ENCODE peak calls at places on chromosome 4, in six cellular contexts. I is Calu3; R is D341Med; K is osteocyte; W is stimulated activated CD8-positive, alpha-beta memory T cell treated with anti-CD3 and anti-CD28 coated beads, Interleukin-4, amount 100 ng/mL, for 24 hours; N is stimulated activated CD4-positive, alpha-beta T cell treated with anti-CD3 and anti-CD28 coated beads, Interleukin-15, amount 100 ng/mL, for 1 hour. L is an unnamed sample.

GRCh38 chr4:78800965-78801364 is 24.8 kb downstream of the BMP2K start:
- DNase-seq in I (no peak), N (no peak), K (no peak), W (no peak), R (no peak), L (no peak)

GRCh38 chr4:184103755-184104367 is 113.8 kb downstream of the ENPP6 start:
- DNase-seq in R (no peak), K (no peak), W (no peak), N (no peak), I (no peak), L (peak)

GRCh38 chr4:113633467-113633866 is 128.1 kb downstream of the CAMK2D start:
- DNase-seq in I (no peak), R (no peak), N (no peak), W (no peak), K (no peak), L (peak)

GRCh38 chr4:14294611-14295010 is 667.1 kb upstream of the BOD1L1 start:
- DNase-seq in I (no peak), W (no peak), K (no peak), R (no peak), N (no peak), L (no peak)

GRCh38 chr4:183146478-183146877 is 47.4 kb downstream of the WWC2 start:
- DNase-seq in R (no peak), N (no peak), K (no peak), I (no peak), W (no peak), L (no peak)

GRCh38 chr4:8112672-8113071 is 45.9 kb downstream of the ABLIM2 start:
- DNase-seq in R (no peak), N (no peak), I (no peak), W (no peak), K (no peak), L (no peak)

GRCh38 chr4:180134116-180134866 is 2108.9 kb upstream of the TENM3 start:
- DNase-seq in R (peak), K (no peak), I (peak), N (no peak), W (no peak), L (no peak)

GRCh38 chr4:138555107-138555506 is 313.0 kb upstream of the SLC7A11 start:
- DNase-seq in K (no peak), I (no peak), R (no peak), N (no peak), W (no peak), L (no peak)

GRCh38 chr4:4541040-4541631 is 712 bp downstream of the STX18 start:
- DNase-seq in K (no peak), R (peak), W (peak), N (no peak), I (peak), L (no peak)

GRCh38 chr4:182492456-182492855 is 249.3 kb downstream of the TENM3 start:
- DNase-seq in W (no peak), K (no peak), R (no peak), I (no peak), N (no peak), L (no peak)

GRCh38 chr4:1993169-1993516 is 15.6 kb downstream of the NELFA start:
- DNase-seq in W (no peak), K (peak), N (no peak), R (no peak), I (no peak), L (no peak)

GRCh38 chr4:152807294-152807829 is 27.6 kb downstream of the ARFIP1 start:
- DNase-seq in R (no peak), K (no peak), N (no peak), W (no peak), I (no peak), L (no peak)

GRCh38 chr4:70722199-70722791 is 531 bp downstream of the RUFY3 start:
- DNase-seq in R (peak), W (no peak), I (no peak), K (no peak), N (no peak), L (peak)

GRCh38 chr4:16457944-16458343 is 231.7 kb upstream of the TAPT1 start:
- DNase-seq in W (no peak), N (no peak), R (no peak), K (no peak), I (no peak), L (no peak)

GRCh38 chr4:84985952-84986351 is 19.5 kb upstream of the WDFY3 start:
- DNase-seq in N (no peak), R (no peak), K (no peak), W (no peak), I (no peak), L (no peak)

GRCh38 chr4:6620891-6621555 is 19.5 kb upstream of the MRFAP1 start:
- DNase-seq in I (no peak), N (no peak), W (no peak), R (no peak), K (no peak), L (no peak)

GRCh38 chr4:98570160-98570797 is 88.1 kb downstream of the TSPAN5 start:
- DNase-seq in K (no peak), N (no peak), R (no peak), W (no peak), I (no peak), L (no peak)

GRCh38 chr4:108498925-108499324 is 121.5 kb upstream of the RPL34 start:
- DNase-seq in I (no peak), K (no peak), W (no peak), N (no peak), R (no peak), L (no peak)

GRCh38 chr4:53840643-53841042 is 223.8 kb downstream of the CHIC2 start:
- DNase-seq in K (no peak), I (no peak), N (no peak), R (no peak), W (no peak), L (no peak)

GRCh38 chr4:169745291-169745690 is 12.5 kb downstream of the HPF1 start:
- DNase-seq in N (no peak), W (no peak), K (no peak), R (no peak), I (no peak), L (no peak)

GRCh38 chr4:140641789-140642439 is 73.2 kb upstream of the UCP1 start:
- DNase-seq in N (no peak), W (no peak), I (no peak), R (no peak), K (no peak), L (no peak)

GRCh38 chr4:186606593-186606992 is 51.2 kb upstream of the MTNR1A start:
- DNase-seq in N (no peak), K (no peak), R (peak), W (no peak), I (no peak), L (no peak)

GRCh38 chr4:29581469-29581868 is 1138.7 kb upstream of the PCDH7 start:
- DNase-seq in R (no peak), N (no peak), W (no peak), K (no peak), I (no peak), L (no peak)

GRCh38 chr4:102180080-102180479 is 165.2 kb downstream of the SLC39A8 start:
- DNase-seq in N (no peak), K (no peak), I (no peak), R (no peak), W (no peak), L (no peak)

GRCh38 chr4:28146191-28146590 is 1285.5 kb downstream of the STIM2 start:
- DNase-seq in N (no peak), W (no peak), R (no peak), K (no peak), I (no peak), L (no peak)

GRCh38 chr4:186563761-186564160 is 8.4 kb upstream of the MTNR1A start:
- DNase-seq in R (no peak), K (peak), N (no peak), W (no peak), I (no peak), L (no peak)

GRCh38 chr4:20370284-20370683 is 118.6 kb downstream of the SLIT2 start:
- DNase-seq in R (no peak), I (no peak), K (no peak), N (no peak), W (no peak), L (no peak)

GRCh38 chr4:66574145-66574978 is 904.1 kb upstream of the EPHA5 start:
- DNase-seq in N (no peak), I (no peak), K (no peak), R (no peak), W (no peak), L (no peak)

GRCh38 chr4:83212041-83212851 is 72.4 kb downstream of the COQ2 start:
- DNase-seq in I (peak), R (no peak), W (peak), N (peak), K (peak), L (no peak)

GRCh38 chr4:8384397-8385060 is 56.0 kb downstream of the ACOX3 start:
- DNase-seq in W (no peak), N (no peak), K (no peak), R (no peak), I (no peak), L (no peak)

GRCh38 chr4:38237139-38237538 is 276.9 kb downstream of the PTTG2 start:
- DNase-seq in R (no peak), W (no peak), K (no peak), I (peak), N (no peak), L (no peak)

GRCh38 chr4:105619193-105619931 is 66.9 kb downstream of the ARHGEF38 start:
- DNase-seq in R (no peak), N (no peak), W (no peak), K (no peak), I (peak), L (no peak)

GRCh38 chr4:150199056-150199455 is 120.8 kb downstream of the DCLK2 start:
- DNase-seq in W (no peak), R (no peak), N (no peak), K (no peak), I (no peak), L (no peak)

GRCh38 chr4:56086073-56086521 is 137.4 kb downstream of the CEP135 start:
- DNase-seq in K (no peak), I (no peak), R (peak), N (no peak), W (no peak), L (no peak)

GRCh38 chr4:105461221-105462041 is 12.4 kb downstream of the PPA2 start:
- DNase-seq in N (no peak), R (no peak), I (peak), K (no peak), W (no peak), L (no peak)